ENCODE peak calls at places on chromosomes 6 and 20, in eight cellular contexts. W is A549, Y is choroid plexus epithelial cell, V is HFF-Myc, F is lower lobe of right lung, O is AG04449, U is lower leg skin, N is uterus. P is an unnamed sample.

GRCh38 chr6:72826744-72827438 is 205.0 kb downstream of the KCNQ5 start:
- DNase-seq in W (no peak), Y (peak), V (no peak), F (no peak), O (no peak), U (no peak), N (no peak), P (peak)

GRCh38 chr6:134935076-134935475 is 14.8 kb downstream of the ALDH8A1 start:
- DNase-seq in W (peak), Y (no peak), V (no peak), F (no peak), O (no peak), U (no peak), N (no peak), P (no peak)

GRCh38 chr6:38034269-38034914 is 214.9 kb downstream of the ZFAND3 start:
- DNase-seq in W (peak), Y (peak), V (no peak), F (no peak), O (no peak), U (no peak), N (no peak), P (peak)

GRCh38 chr6:69018911-69019310 is 383.8 kb downstream of the ADGRB3 start:
- DNase-seq in W (no peak), Y (no peak), V (no peak), F (no peak), O (no peak), U (no peak), N (no peak), P (no peak)

GRCh38 chr6:133202610-133203343 is 38.4 kb upstream of the EYA4 start:
- DNase-seq in W (no peak), Y (no peak), V (no peak), F (no peak), O (no peak), U (no peak), N (no peak), P (peak)

GRCh38 chr6:84462697-84463096 is 235.3 kb upstream of the CEP162 start:
- DNase-seq in W (no peak), Y (peak), V (no peak), F (no peak), O (peak), U (no peak), N (no peak), P (peak)

GRCh38 chr6:54830216-54830615 is 16.4 kb upstream of the FAM83B start:
- DNase-seq in W (no peak), Y (no peak), V (no peak), F (no peak), O (no peak), U (no peak), N (no peak), P (no peak)

GRCh38 chr6:12344949-12345693 is 55.0 kb downstream of the EDN1 start:
- DNase-seq in W (no peak), Y (no peak), V (no peak), F (no peak), O (no peak), U (no peak), N (no peak), P (no peak)

GRCh38 chr6:102717737-102718427 is 1324.4 kb downstream of the GRIK2 start:
- DNase-seq in W (no peak), Y (no peak), V (no peak), F (no peak), O (no peak), U (no peak), N (no peak), P (no peak)

GRCh38 chr20:22795897-22796296 is 211.5 kb upstream of the FOXA2 start:
- DNase-seq in W (peak), Y (peak), V (peak), F (no peak), O (peak), U (peak), N (peak), P (peak)

GRCh38 chr6:124294572-124294971 is 490.9 kb downstream of the NKAIN2 start:
- DNase-seq in W (no peak), Y (peak), V (no peak), F (no peak), O (no peak), U (no peak), N (no peak), P (peak)

GRCh38 chr20:1417273-1417672 is 24.4 kb upstream of the FKBP1A start:
- DNase-seq in W (no peak), Y (peak), V (no peak), F (no peak), O (no peak), U (no peak), N (no peak), P (no peak)

GRCh38 chr6:9126845-9127560 is 691.7 kb upstream of the SLC35B3 start:
- DNase-seq in W (peak), Y (peak), V (peak), F (no peak), O (peak), U (no peak), N (no peak), P (peak)

GRCh38 chr6:50087231-50087954 is 37.7 kb upstream of the DEFB112 start:
- DNase-seq in W (no peak), Y (peak), V (no peak), F (no peak), O (peak), U (no peak), N (no peak), P (peak)

GRCh38 chr6:14880717-14881116 is 365.2 kb upstream of the JARID2 start:
- DNase-seq in W (no peak), Y (no peak), V (no peak), F (no peak), O (no peak), U (no peak), N (no peak), P (no peak)

GRCh38 chr20:63843222-63843621 is 12.2 kb upstream of the ZBTB46 start:
- DNase-seq in W (no peak), Y (no peak), V (no peak), F (no peak), O (no peak), U (no peak), N (no peak), P (no peak)
- H3K4me3 ChIP-seq in W (no peak), Y (no peak), V (no peak), F (no peak), O (no peak), U (no peak), N (no peak), P (no peak)

GRCh38 chr6:74343804-74344203 is 647.8 kb downstream of the CD109 start:
- DNase-seq in W (peak), Y (peak), V (no peak), F (no peak), O (no peak), U (no peak), N (no peak), P (no peak)
- TF ChIP-seq CTCF in W (peak), Y (peak), V (peak), F (no peak), O (peak), U (no peak), N (no peak), P (peak)

GRCh38 chr6:109000289-109000688 is 94.4 kb downstream of the SESN1 start:
- DNase-seq in W (no peak), Y (peak), V (no peak), F (no peak), O (no peak), U (no peak), N (no peak), P (no peak)

GRCh38 chr6:109001554-109001953 is 93.1 kb downstream of the SESN1 start:
- DNase-seq in W (no peak), Y (peak), V (no peak), F (no peak), O (no peak), U (no peak), N (no peak), P (no peak)

GRCh38 chr6:108998460-108998859 is 96.2 kb downstream of the SESN1 start:
- DNase-seq in W (no peak), Y (no peak), V (no peak), F (no peak), O (no peak), U (no peak), N (no peak), P (no peak)

GRCh38 chr6:109002100-109002697 is 92.4 kb downstream of the SESN1 start:
- DNase-seq in W (no peak), Y (peak), V (no peak), F (no peak), O (no peak), U (peak), N (peak), P (no peak)

GRCh38 chr6:108999428-108999827 is 95.2 kb downstream of the SESN1 start:
- DNase-seq in W (no peak), Y (no peak), V (no peak), F (no peak), O (no peak), U (no peak), N (no peak), P (no peak)
- H3K4me3 ChIP-seq in W (no peak), Y (no peak), V (no peak), F (no peak), O (no peak), U (no peak), N (no peak), P (no peak)

DNA sequence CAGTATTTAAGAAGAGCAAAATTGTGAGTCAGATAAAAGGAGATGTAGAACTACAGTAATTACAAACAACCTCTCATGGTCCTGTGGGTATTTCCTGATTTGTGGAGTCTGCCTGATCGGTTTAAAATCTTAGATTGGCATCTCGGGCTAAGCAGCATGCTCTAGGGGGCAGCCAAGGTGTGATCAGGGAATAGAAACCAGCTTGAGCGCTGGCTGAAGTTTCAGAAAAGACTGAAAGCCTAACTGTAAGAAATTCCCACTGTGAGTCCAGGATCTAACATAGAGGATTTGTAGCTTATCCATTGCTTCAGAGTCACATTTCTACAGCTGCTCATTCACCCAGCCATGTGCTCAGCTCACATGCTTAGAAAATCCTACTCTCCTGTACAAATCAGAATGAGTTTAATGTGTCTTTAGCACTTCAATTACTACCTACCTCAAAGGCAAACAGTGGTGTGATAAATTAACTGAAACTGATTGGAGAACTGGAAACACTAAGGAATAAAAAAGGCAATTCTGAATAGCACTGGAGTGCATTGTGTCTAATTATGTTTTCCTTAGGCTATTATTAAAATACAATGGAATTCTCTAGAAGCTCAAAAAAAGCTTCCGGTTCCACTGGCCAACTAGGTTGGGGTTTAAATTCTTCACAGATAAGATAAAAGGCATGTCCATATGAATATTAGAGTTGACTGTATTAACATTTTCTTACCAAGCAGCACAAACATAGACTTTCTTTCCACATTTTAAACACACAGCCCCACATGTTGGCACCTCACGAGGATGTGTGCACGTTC is 73.8 kb upstream of the MPC1 start:
- DNase-seq in W (peak), Y (peak), V (peak), F (no peak), O (no peak), U (no peak), N (peak), P (peak)
- TF ChIP-seq CTCF in W (no peak), Y (peak), V (peak), F (peak), O (peak), U (no peak), N (peak), P (peak)

P was measured in astrocyte of the cerebellum.